ENCODE peak calls at places on chromosomes 12 and 14, in four cellular contexts. One of them, this sample, is unnamed.

GRCh38 chr12:108768591-108769500 is 37.5 kb upstream of the CORO1C start:
- DNase-seq in stomach: peak
- DNase-seq in breast epithelium: no peak
- DNase-seq in suprapubic skin: no peak
- DNase-seq in this sample: peak

GRCh38 chr14:22900088-22900799 is 17.2 kb downstream of the REM2 start:
- DNase-seq in stomach: no peak
- DNase-seq in breast epithelium: no peak
- DNase-seq in suprapubic skin: no peak
- DNase-seq in this sample: no peak

GRCh38 chr14:57865450-57866198 is at the start of gene SLC35F4:
- DNase-seq in stomach: no peak
- DNase-seq in breast epithelium: no peak
- DNase-seq in suprapubic skin: no peak
- DNase-seq in this sample: no peak

GRCh38 chr12:3456809-3457208 is 34.2 kb upstream of the PRMT8 start:
- DNase-seq in stomach: no peak
- DNase-seq in breast epithelium: no peak
- DNase-seq in suprapubic skin: no peak
- DNase-seq in this sample: no peak

GRCh38 chr14:103372552-103373304 is 12.5 kb upstream of the MARK3 start:
- DNase-seq in stomach: peak
- DNase-seq in breast epithelium: no peak
- DNase-seq in suprapubic skin: no peak
- DNase-seq in this sample: peak

GRCh38 chr12:70609739-70610491 is 27.3 kb downstream of the PTPRB start:
- DNase-seq in stomach: peak
- DNase-seq in breast epithelium: no peak
- DNase-seq in suprapubic skin: peak
- DNase-seq in this sample: peak

GRCh38 chr12:95574799-95575452 is 23.6 kb upstream of the USP44 start:
- DNase-seq in stomach: no peak
- DNase-seq in breast epithelium: no peak
- DNase-seq in suprapubic skin: no peak
- DNase-seq in this sample: no peak

GRCh38 chr12:100146252-100146651 is 3.6 kb upstream of the BLTP3B start:
- DNase-seq in stomach: no peak
- DNase-seq in breast epithelium: no peak
- DNase-seq in suprapubic skin: no peak
- DNase-seq in this sample: no peak

GRCh38 chr14:89146291-89146690 is 270.7 kb downstream of the FOXN3 start:
- DNase-seq in stomach: no peak
- DNase-seq in breast epithelium: no peak
- DNase-seq in suprapubic skin: no peak
- DNase-seq in this sample: no peak

GRCh38 chr12:76545486-76545885 is 14.1 kb downstream of the OSBPL8 start:
- DNase-seq in stomach: no peak
- DNase-seq in breast epithelium: no peak
- DNase-seq in suprapubic skin: no peak
- DNase-seq in this sample: no peak

GRCh38 chr12:24960222-24960855 is 11.4 kb upstream of the BCAT1 start:
- DNase-seq in stomach: no peak
- DNase-seq in breast epithelium: no peak
- DNase-seq in suprapubic skin: no peak
- DNase-seq in this sample: no peak

GRCh38 chr14:75310295-75311059 is 31.8 kb downstream of the FOS start:
- DNase-seq in stomach: peak
- DNase-seq in breast epithelium: peak
- DNase-seq in suprapubic skin: peak
- DNase-seq in this sample: peak

GRCh38 chr12:27517961-27518668 is 5.9 kb upstream of the PPFIBP1 start:
- DNase-seq in stomach: no peak
- DNase-seq in breast epithelium: no peak
- DNase-seq in suprapubic skin: no peak
- DNase-seq in this sample: no peak

GRCh38 chr12:132285991-132286681 is 43.3 kb downstream of the GALNT9 start:
- DNase-seq in stomach: peak
- DNase-seq in breast epithelium: peak
- DNase-seq in suprapubic skin: no peak
- DNase-seq in this sample: peak

GRCh38 chr12:3515506-3515905 is 24.5 kb downstream of the PRMT8 start:
- DNase-seq in stomach: no peak
- DNase-seq in breast epithelium: no peak
- DNase-seq in suprapubic skin: no peak
- DNase-seq in this sample: no peak

GRCh38 chr12:109695961-109696461 is 17.6 kb upstream of the FAM222A start:
- DNase-seq in stomach: no peak
- DNase-seq in breast epithelium: no peak
- DNase-seq in suprapubic skin: no peak
- DNase-seq in this sample: no peak

GRCh38 chr12:46788247-46788887 is 37.4 kb downstream of the SLC38A4 start:
- DNase-seq in stomach: no peak
- DNase-seq in breast epithelium: no peak
- DNase-seq in suprapubic skin: no peak
- DNase-seq in this sample: no peak

GRCh38 chr12:2582631-2583616 is 211.8 kb upstream of the FKBP4 start:
- DNase-seq in stomach: peak
- DNase-seq in breast epithelium: no peak
- DNase-seq in suprapubic skin: no peak
- DNase-seq in this sample: peak

GRCh38 chr12:6235499-6235898 is 35.3 kb downstream of the CD9 start:
- DNase-seq in stomach: peak
- DNase-seq in breast epithelium: peak
- DNase-seq in suprapubic skin: no peak
- DNase-seq in this sample: peak

GRCh38 chr14:23405096-23405495 is 3.0 kb downstream of the MYH6 start:
- DNase-seq in stomach: no peak
- DNase-seq in breast epithelium: no peak
- DNase-seq in suprapubic skin: no peak
- DNase-seq in this sample: no peak

GRCh38 chr14:69363055-69363454 is 35.0 kb downstream of the ERH start:
- DNase-seq in stomach: no peak
- DNase-seq in breast epithelium: no peak
- DNase-seq in suprapubic skin: no peak
- DNase-seq in this sample: no peak
- TF ChIP-seq CTCF in stomach: peak
- TF ChIP-seq CTCF in breast epithelium: no peak
- TF ChIP-seq CTCF in suprapubic skin: peak
- TF ChIP-seq CTCF in this sample: peak

GRCh38 chr12:14384783-14385638 is 19.5 kb downstream of the ATF7IP start:
- DNase-seq in stomach: peak
- DNase-seq in breast epithelium: no peak
- DNase-seq in suprapubic skin: no peak
- DNase-seq in this sample: peak

DNA sequence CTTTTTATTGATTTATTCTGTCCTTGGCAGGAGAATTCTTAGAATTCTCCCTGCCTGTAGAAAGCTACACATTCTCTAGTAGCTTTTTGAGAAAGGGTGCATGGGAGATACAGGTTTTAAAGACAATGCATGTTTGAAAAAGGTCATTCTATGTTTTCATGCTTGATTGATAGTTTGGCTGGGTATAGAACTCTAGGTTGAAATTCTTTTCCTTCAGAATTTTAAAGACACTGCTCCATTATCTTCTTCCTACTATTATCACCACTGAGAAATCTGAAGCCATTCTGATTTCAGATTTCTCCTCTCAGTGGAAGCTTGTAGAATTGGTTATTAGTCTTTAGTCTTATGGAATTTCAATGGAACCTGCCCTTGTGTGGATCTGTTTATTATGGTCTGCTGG is 14.0 kb downstream of the ATF7IP start:
- DNase-seq in stomach: no peak
- DNase-seq in breast epithelium: no peak
- DNase-seq in suprapubic skin: no peak
- DNase-seq in this sample: no peak
- H3K4me3 ChIP-seq in stomach: no peak
- H3K4me3 ChIP-seq in breast epithelium: no peak
- H3K4me3 ChIP-seq in suprapubic skin: no peak
- H3K4me3 ChIP-seq in this sample: no peak

GRCh38 chr12:10968765-10969456 is 17.8 kb downstream of the TAS2R50 start:
- DNase-seq in stomach: peak
- DNase-seq in breast epithelium: no peak
- DNase-seq in suprapubic skin: peak
- DNase-seq in this sample: no peak

GRCh38 chr12:10966314-10966713 is 20.4 kb downstream of the TAS2R50 start:
- DNase-seq in stomach: no peak
- DNase-seq in breast epithelium: no peak
- DNase-seq in suprapubic skin: no peak
- DNase-seq in this sample: no peak

GRCh38 chr12:10965511-10965910 is 21.2 kb downstream of the TAS2R50 start:
- DNase-seq in stomach: no peak
- DNase-seq in breast epithelium: no peak
- DNase-seq in suprapubic skin: no peak
- DNase-seq in this sample: no peak

DNA sequence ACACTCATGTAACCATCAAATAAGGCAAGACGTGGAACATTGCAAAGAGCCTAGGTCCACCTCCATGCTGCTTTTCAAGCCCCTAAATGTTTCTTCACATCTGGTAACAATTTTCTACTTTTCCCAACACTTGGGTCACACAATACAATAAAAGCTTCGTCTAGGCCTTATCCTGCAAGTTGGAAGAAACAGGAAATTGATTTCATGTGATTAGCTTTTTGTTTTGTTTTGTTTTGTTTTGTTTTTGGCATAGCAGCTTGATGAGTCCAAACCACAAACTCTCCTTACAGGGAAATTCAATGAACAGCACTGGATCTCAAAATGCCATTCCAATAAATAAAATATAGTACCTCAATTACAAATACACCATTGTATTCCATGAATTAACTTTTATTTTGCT is 19.3 kb downstream of the TAS2R50 start:
- DNase-seq in stomach: no peak
- DNase-seq in breast epithelium: no peak
- DNase-seq in suprapubic skin: no peak
- DNase-seq in this sample: no peak
- TF ChIP-seq POLR2AphosphoS5 in stomach: no peak
- TF ChIP-seq POLR2AphosphoS5 in breast epithelium: no peak
- TF ChIP-seq POLR2AphosphoS5 in suprapubic skin: no peak
- TF ChIP-seq POLR2AphosphoS5 in this sample: no peak

DNA sequence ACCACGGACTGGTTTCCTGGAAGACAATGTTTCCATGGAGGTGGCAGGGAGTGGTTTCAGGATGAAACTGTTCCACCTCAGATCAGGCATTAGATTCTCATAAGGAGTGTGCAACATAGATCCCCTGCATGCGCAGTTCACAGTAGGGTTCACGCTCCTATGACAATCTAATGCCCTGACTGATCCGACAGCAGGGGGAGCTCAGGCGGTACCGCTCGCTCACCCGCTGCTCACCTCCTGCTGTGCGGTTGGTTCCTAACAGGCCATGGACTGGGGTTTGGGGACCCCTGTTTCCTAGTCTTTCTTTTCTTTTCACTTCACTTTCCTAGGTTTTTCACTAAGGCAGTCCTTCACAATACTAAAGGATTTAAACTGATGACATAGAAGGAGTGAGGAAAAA is 39.6 kb downstream of the GUCY2C start:
- DNase-seq in stomach: no peak
- DNase-seq in breast epithelium: no peak
- DNase-seq in suprapubic skin: no peak
- DNase-seq in this sample: no peak
- TF ChIP-seq CTCF in stomach: no peak
- TF ChIP-seq CTCF in breast epithelium: no peak
- TF ChIP-seq CTCF in suprapubic skin: no peak
- TF ChIP-seq CTCF in this sample: no peak

This sample was measured in sigmoid colon.